ENCODE peak calls at places on chromosomes 3 and 15, in ten cellular contexts. G is aorta; P is upper lobe of right lung; R is PC-3; B is Peyer's patch; J is effector memory CD4-positive, alpha-beta T cell; Z is CD4-positive, alpha-beta memory T cell; Y is PC-9; L is colonic mucosa; D is endodermal cell. S is an unnamed sample. For H3K9me3, H3K4me1 and H3K27me3, the result is how much of the 10 kb centered on the place peaks cover.

GRCh38 chr15:75542386-75542797 is 36.7 kb downstream of the PTPN9 start:
- DNase-seq in B (no peak), D (peak), P (no peak), Y (no peak), L (no peak), Z (no peak), G (no peak), R (no peak), J (no peak), S (no peak)

GRCh38 chr3:46857485-46858341 is 5.5 kb downstream of the MYL3 start:
- DNase-seq in Z (no peak), B (peak), Y (no peak), R (no peak), P (peak), L (no peak), J (no peak), G (peak), D (peak), S (peak)

GRCh38 chr3:102165367-102165766 is 269.4 kb upstream of the ZPLD1 start:
- DNase-seq in D (no peak), R (peak), L (no peak), B (no peak), Z (no peak), P (no peak), Y (peak), G (no peak), J (no peak), S (no peak)

GRCh38 chr15:55774113-55774970 is 31.4 kb upstream of the PRTG start:
- DNase-seq in D (peak), Y (no peak), G (peak), Z (no peak), J (no peak), R (peak), L (peak), B (peak), P (no peak), S (no peak)

GRCh38 chr3:72044231-72044935 is 259.4 kb upstream of the PROK2 start:
- DNase-seq in J (no peak), D (no peak), L (no peak), B (no peak), P (no peak), Z (no peak), R (no peak), G (no peak), Y (no peak), S (no peak)

GRCh38 chr3:42369304-42369703 is 41.1 kb downstream of the LYZL4 start:
- DNase-seq in Z (peak), J (no peak), L (no peak), G (peak), B (no peak), Y (no peak), D (peak), R (no peak), P (no peak), S (peak)

GRCh38 chr15:63013052-63013808 is 29.3 kb upstream of the TPM1 start:
- DNase-seq in Z (no peak), P (no peak), G (peak), L (no peak), J (no peak), D (no peak), R (peak), Y (no peak), B (no peak), S (no peak)

GRCh38 chr15:58903232-58903631 is 30.2 kb downstream of the SLTM start:
- DNase-seq in R (no peak), Y (no peak), P (no peak), D (no peak), L (no peak), G (no peak), B (no peak), J (no peak), Z (no peak), S (no peak)

GRCh38 chr3:196192036-196193001 is 18.9 kb downstream of the ZDHHC19 start:
- DNase-seq in P (no peak), G (peak), B (peak), Z (peak), J (peak), D (peak), Y (peak), L (peak), R (no peak), S (no peak)

GRCh38 chr3:48926425-48927392 is 8.1 kb downstream of the ARIH2 start:
- DNase-seq in Z (no peak), G (no peak), D (no peak), L (no peak), Y (peak), P (no peak), R (peak), J (no peak), B (no peak), S (no peak)

GRCh38 chr3:155418426-155418825 is 124.9 kb upstream of the STRIT1 start:
- DNase-seq in P (no peak), Y (no peak), B (no peak), R (no peak), Z (no peak), J (no peak), D (no peak), G (no peak), L (no peak), S (no peak)

GRCh38 chr3:149480326-149481017 is 6.0 kb downstream of the TM4SF4 start:
- DNase-seq in B (peak), J (no peak), L (peak), P (peak), Z (no peak), Y (peak), G (peak), D (peak), R (peak), S (peak)

GRCh38 chr3:160400631-160401150 is 1.2 kb downstream of the SMC4 start:
- DNase-seq in B (peak), G (peak), D (peak), L (peak), Y (no peak), Z (peak), P (peak), R (peak), J (no peak), S (peak)

GRCh38 chr15:98476559-98476958 is 171.8 kb upstream of the IGF1R start:
- DNase-seq in B (no peak), G (no peak), D (no peak), Y (no peak), R (no peak), L (no peak), J (no peak), P (no peak), Z (no peak), S (no peak)

GRCh38 chr15:73899197-73900128 is 26.1 kb downstream of the TBC1D21 start:
- DNase-seq in P (no peak), G (no peak), R (no peak), Y (no peak), Z (no peak), D (peak), J (no peak), B (no peak), L (no peak), S (no peak)

GRCh38 chr3:160665784-160666526 is 11.0 kb upstream of the ARL14 start:
- DNase-seq in L (peak), J (no peak), B (no peak), P (no peak), Y (peak), D (no peak), R (peak), Z (no peak), G (no peak), S (no peak)

GRCh38 chr3:54278960-54279359 is 156.6 kb downstream of the CACNA2D3 start:
- DNase-seq in Z (no peak), J (no peak), Y (no peak), L (no peak), R (no peak), B (no peak), D (no peak), P (no peak), G (no peak), S (no peak)

GRCh38 chr3:140387244-140387643 is 290.6 kb upstream of the TRIM42 start:
- DNase-seq in B (no peak), Z (no peak), P (no peak), Y (no peak), J (no peak), D (peak), L (no peak), G (no peak), R (no peak), S (no peak)

GRCh38 chr3:117893638-117894037 is 1141.0 kb downstream of the IGSF11 start:
- DNase-seq in B (no peak), Z (no peak), R (peak), D (no peak), L (no peak), J (no peak), G (no peak), P (no peak), Y (no peak), S (no peak)

GRCh38 chr15:69469467-69470191 is 17.0 kb downstream of the RPLP1 start:
- DNase-seq in J (no peak), D (peak), P (no peak), L (no peak), Y (peak), G (no peak), B (no peak), R (no peak), Z (no peak), S (no peak)

GRCh38 chr3:49699281-49699723 is 9.9 kb downstream of the RNF123 start:
- DNase-seq in L (no peak), Z (no peak), J (no peak), P (no peak), D (no peak), B (no peak), G (no peak), R (no peak), Y (no peak), S (no peak)

GRCh38 chr3:196237203-196237602 is 20.9 kb downstream of the SLC51A start:
- DNase-seq in Y (no peak), J (no peak), P (no peak), B (no peak), D (no peak), R (no peak), L (no peak), Z (no peak), G (no peak), S (no peak)

GRCh38 chr3:161851941-161852566 is 355.4 kb downstream of the OTOL1 start:
- DNase-seq in R (peak), B (peak), Z (no peak), G (peak), Y (no peak), L (peak), P (peak), D (peak), J (no peak), S (no peak)

GRCh38 chr3:98754483-98754882 is 8.7 kb upstream of the ST3GAL6 start:
- DNase-seq in D (no peak), L (no peak), J (no peak), P (no peak), Y (no peak), B (no peak), G (no peak), R (no peak), Z (no peak), S (no peak)

GRCh38 chr3:2392981-2393380 is 294.3 kb downstream of the CNTN4 start:
- DNase-seq in D (no peak), B (no peak), J (no peak), L (no peak), R (no peak), G (no peak), P (no peak), Y (no peak), Z (no peak), S (no peak)
- H3K9me3 ChIP-seq in D (under half), B (under half), J (under half), L (under half), R (under half), G (under half), P (under half), Y (under half), Z (under half), S (under half)

GRCh38 chr3:188274249-188274915 is 120.4 kb downstream of the LPP start:
- DNase-seq in D (no peak), Y (no peak), B (no peak), R (peak), L (no peak), Z (no peak), J (no peak), P (no peak), G (no peak), S (no peak)

GRCh38 chr3:188270423-188270972 is 116.5 kb downstream of the LPP start:
- DNase-seq in P (no peak), L (no peak), Z (no peak), D (no peak), J (no peak), Y (peak), G (no peak), R (peak), B (no peak), S (no peak)

GRCh38 chr3:188272481-188273372 is 118.8 kb downstream of the LPP start:
- DNase-seq in L (no peak), Z (no peak), R (peak), D (no peak), P (no peak), J (no peak), G (no peak), Y (peak), B (no peak), S (no peak)

GRCh38 chr3:188269040-188269439 is 115.1 kb downstream of the LPP start:
- DNase-seq in J (no peak), Z (no peak), R (no peak), B (no peak), G (no peak), Y (no peak), D (no peak), P (no peak), L (no peak), S (no peak)

GRCh38 chr3:188271226-188271894 is 117.4 kb downstream of the LPP start:
- DNase-seq in G (no peak), J (no peak), L (no peak), B (no peak), P (no peak), D (no peak), R (no peak), Z (no peak), Y (no peak), S (no peak)
- H3K4me1 ChIP-seq in G (under half), J (under half), L (under half), B (under half), P (under half), D (under half), R (half or more), Z (under half), Y (under half), S (half or more)

GRCh38 chr15:29970402-29970695 is 112.4 kb upstream of the GOLGA8J start:
- DNase-seq in B (no peak), Y (no peak), P (no peak), L (no peak), R (peak), G (no peak), Z (no peak), J (no peak), D (no peak), S (no peak)

GRCh38 chr15:29972051-29972450 is 110.7 kb upstream of the GOLGA8J start:
- DNase-seq in L (no peak), Z (no peak), D (no peak), B (no peak), G (no peak), R (no peak), Y (no peak), P (no peak), J (no peak), S (no peak)

GRCh38 chr15:29968099-29968892 is 114.5 kb upstream of the GOLGA8J start:
- DNase-seq in L (no peak), J (no peak), R (peak), Z (no peak), B (no peak), Y (no peak), G (no peak), P (no peak), D (peak), S (no peak)

GRCh38 chr15:29969587-29970401 is 113.0 kb upstream of the GOLGA8J start:
- DNase-seq in L (no peak), Y (no peak), D (no peak), G (no peak), Z (no peak), B (no peak), P (no peak), J (no peak), R (peak), S (no peak)
- H3K27me3 ChIP-seq in L (under half), Y (under half), D (under half), G (under half), Z (under half), B (under half), P (under half), J (under half), R (under half), S (half or more)

DNA sequence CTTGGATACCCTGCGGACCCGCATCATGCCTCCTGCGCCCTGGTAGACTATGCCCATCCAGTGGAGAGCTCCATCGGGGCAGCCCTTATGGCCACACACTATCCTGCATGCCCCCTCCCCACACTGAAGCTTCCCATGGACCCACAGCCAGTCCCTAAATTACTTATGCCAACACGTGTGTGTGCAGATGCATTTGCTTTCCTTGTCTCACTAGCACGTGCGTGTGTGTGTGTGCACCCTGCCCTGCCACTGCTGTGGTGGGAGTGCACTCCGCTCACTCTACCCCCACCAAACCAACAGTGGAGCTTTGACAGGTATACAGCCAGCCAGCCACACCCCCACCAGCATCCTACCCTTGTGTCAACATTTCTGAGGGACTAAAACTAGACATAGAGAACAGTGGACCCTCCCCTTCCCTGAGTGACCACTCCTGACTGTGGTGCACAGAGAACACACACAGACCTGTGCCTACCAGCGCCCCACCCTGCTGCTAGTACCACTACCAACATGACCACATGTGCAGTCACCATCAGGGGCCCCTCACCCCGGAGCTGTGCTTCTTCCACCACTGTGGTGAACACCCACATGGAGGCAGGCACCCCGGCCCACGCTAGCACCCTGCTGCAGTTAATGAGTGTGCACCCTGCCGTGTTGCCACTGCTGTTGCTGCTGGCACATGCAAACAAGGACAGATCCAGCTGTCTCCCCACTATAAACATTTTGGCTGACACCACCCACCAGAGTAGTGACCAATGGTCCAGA is 310.8 kb downstream of the GABRB3 start:
- DNase-seq in G (no peak), L (no peak), P (no peak), B (no peak), J (no peak), D (no peak), Z (no peak), Y (no peak), R (no peak), S (no peak)
- H3K9me3 ChIP-seq in G (under half), L (under half), P (under half), B (under half), J (under half), D (under half), Z (under half), Y (under half), R (under half), S (half or more)

GRCh38 chr3:17149076-17149475 is 264.3 kb downstream of the PLCL2 start:
- DNase-seq in J (no peak), B (no peak), R (no peak), P (no peak), D (no peak), Y (no peak), L (no peak), Z (no peak), G (no peak), S (no peak)
- H3K4me1 ChIP-seq in J (under half), B (under half), R (under half), P (under half), D (under half), Y (under half), L (under half), Z (under half), G (under half), S (under half)

GRCh38 chr3:128464188-128464587 is 2.5 kb downstream of the DNAJB8 start:
- DNase-seq in Y (no peak), R (no peak), D (no peak), P (no peak), L (no peak), B (no peak), J (no peak), Z (no peak), G (no peak), S (no peak)
- H3K27me3 ChIP-seq in Y (under half), R (under half), D (under half), P (under half), L (under half), B (under half), J (under half), Z (under half), G (under half), S (under half)

GRCh38 chr15:71341811-71342550 is 226.7 kb downstream of the THSD4 start:
- DNase-seq in L (no peak), D (no peak), R (no peak), J (no peak), G (no peak), B (no peak), Z (no peak), P (no peak), Y (no peak), S (no peak)
- H3K9me3 ChIP-seq in L (under half), D (under half), R (under half), J (under half), G (under half), B (under half), Z (under half), P (under half), Y (under half), S (under half)

GRCh38 chr15:41791547-41791937 is 17.3 kb downstream of the MAPKBP1 start:
- DNase-seq in Z (no peak), L (no peak), G (no peak), D (no peak), J (no peak), R (no peak), Y (no peak), P (no peak), B (no peak), S (no peak)
- H3K4me1 ChIP-seq in Z (under half), L (under half), G (under half), D (under half), J (under half), R (under half), Y (under half), P (under half), B (half or more), S (half or more)

GRCh38 chr3:61591300-61591699 is 29.9 kb downstream of the PTPRG start:
- DNase-seq in L (no peak), R (no peak), B (no peak), Y (no peak), P (no peak), G (no peak), J (no peak), Z (no peak), D (no peak), S (no peak)
- H3K27me3 ChIP-seq in L (under half), R (under half), B (under half), Y (under half), P (under half), G (under half), J (under half), Z (under half), D (under half), S (under half)

S was measured in heart left ventricle.